ENCODE peak calls at places on chromosomes 16 and 17, in five cellular contexts. One of them, this sample, is unnamed.

GRCh38 chr17:68600123-68600880 is 865 bp downstream of the FAM20A start:
- DNase-seq in ovary: peak; percentile 67
- DNase-seq in uterus: peak; percentile 68
- DNase-seq in Peyer's patch: no peak
- DNase-seq in heart left ventricle: peak; percentile 84
- DNase-seq in this sample: no peak

GRCh38 chr16:83843657-83844056 is 35.9 kb downstream of the HSBP1 start:
- DNase-seq in Peyer's patch: peak; percentile 66
- DNase-seq in ovary: no peak
- DNase-seq in heart left ventricle: no peak
- DNase-seq in uterus: no peak
- DNase-seq in this sample: no peak

GRCh38 chr17:48241131-48241591 is 133.6 kb downstream of the SNX11 start:
- DNase-seq in Peyer's patch: no peak
- DNase-seq in uterus: peak; percentile 36
- DNase-seq in ovary: no peak
- DNase-seq in heart left ventricle: no peak
- DNase-seq in this sample: peak; percentile 38

GRCh38 chr16:80231888-80232287 is 308.9 kb upstream of the DYNLRB2 start:
- DNase-seq in uterus: no peak
- DNase-seq in heart left ventricle: no peak
- DNase-seq in ovary: no peak
- DNase-seq in Peyer's patch: no peak
- DNase-seq in this sample: no peak

GRCh38 chr16:69927056-69927757 is 23.9 kb upstream of the CLEC18A start:
- DNase-seq in heart left ventricle: peak; percentile 80
- DNase-seq in uterus: peak; percentile 80
- DNase-seq in Peyer's patch: no peak
- DNase-seq in ovary: peak; percentile 87
- DNase-seq in this sample: peak; percentile 89

GRCh38 chr16:52068447-52069074 is 478.4 kb downstream of the TOX3 start:
- DNase-seq in Peyer's patch: no peak
- DNase-seq in ovary: no peak
- DNase-seq in uterus: no peak
- DNase-seq in heart left ventricle: no peak
- DNase-seq in this sample: no peak

GRCh38 chr16:627458-628239 is 3.1 kb upstream of the WFIKKN1 start:
- DNase-seq in uterus: no peak
- DNase-seq in heart left ventricle: no peak
- DNase-seq in ovary: peak; percentile 46
- DNase-seq in Peyer's patch: no peak
- DNase-seq in this sample: no peak

GRCh38 chr17:73342057-73342522 is 30.3 kb upstream of the CDC42EP4 start:
- DNase-seq in ovary: peak; percentile 82
- DNase-seq in Peyer's patch: peak; percentile 20
- DNase-seq in heart left ventricle: peak; percentile 82
- DNase-seq in uterus: peak; percentile 86
- DNase-seq in this sample: peak; percentile 41

GRCh38 chr16:27366687-27367462 is 35.1 kb upstream of the IL21R start:
- DNase-seq in heart left ventricle: no peak
- DNase-seq in uterus: no peak
- DNase-seq in ovary: no peak
- DNase-seq in Peyer's patch: no peak
- DNase-seq in this sample: no peak

GRCh38 chr17:82892869-82893565 is 53.2 kb upstream of the ZNF750 start:
- DNase-seq in uterus: no peak
- DNase-seq in heart left ventricle: peak; percentile 74
- DNase-seq in ovary: no peak
- DNase-seq in Peyer's patch: peak; percentile 64
- DNase-seq in this sample: no peak

GRCh38 chr17:72270530-72270929 is 149.7 kb downstream of the SOX9 start:
- DNase-seq in uterus: no peak
- DNase-seq in Peyer's patch: no peak
- DNase-seq in ovary: no peak
- DNase-seq in heart left ventricle: no peak
- DNase-seq in this sample: peak; percentile 64

GRCh38 chr16:13111747-13112146 is 210.3 kb downstream of the SHISA9 start:
- DNase-seq in heart left ventricle: no peak
- DNase-seq in uterus: no peak
- DNase-seq in ovary: no peak
- DNase-seq in Peyer's patch: no peak
- DNase-seq in this sample: no peak

GRCh38 chr16:50718061-50718760 is 23.7 kb upstream of the CYLD start:
- DNase-seq in uterus: no peak
- DNase-seq in heart left ventricle: no peak
- DNase-seq in Peyer's patch: no peak
- DNase-seq in ovary: no peak
- DNase-seq in this sample: no peak

GRCh38 chr17:38658741-38659345 is 15.9 kb downstream of the EPOP start:
- DNase-seq in Peyer's patch: no peak
- DNase-seq in ovary: no peak
- DNase-seq in heart left ventricle: peak; percentile 62
- DNase-seq in uterus: no peak
- DNase-seq in this sample: no peak

GRCh38 chr16:13376174-13376573 is 474.8 kb downstream of the SHISA9 start:
- DNase-seq in heart left ventricle: no peak
- DNase-seq in Peyer's patch: no peak
- DNase-seq in uterus: no peak
- DNase-seq in ovary: no peak
- DNase-seq in this sample: no peak

GRCh38 chr16:48041861-48042435 is 113.8 kb downstream of the ABCC12 start:
- DNase-seq in heart left ventricle: no peak
- DNase-seq in ovary: no peak
- DNase-seq in Peyer's patch: no peak
- DNase-seq in uterus: no peak
- DNase-seq in this sample: no peak

GRCh38 chr16:8928467-8928957 is 35.2 kb downstream of the USP7 start:
- DNase-seq in ovary: peak; percentile 39
- DNase-seq in Peyer's patch: no peak
- DNase-seq in heart left ventricle: no peak
- DNase-seq in uterus: no peak
- DNase-seq in this sample: no peak

GRCh38 chr16:89764711-89765201 is 43.4 kb downstream of the ZNF276 start:
- DNase-seq in Peyer's patch: peak; percentile 86
- DNase-seq in ovary: no peak
- DNase-seq in heart left ventricle: no peak
- DNase-seq in uterus: no peak
- DNase-seq in this sample: peak; percentile 47

GRCh38 chr16:62913333-62913732 is 877.1 kb upstream of the CDH8 start:
- DNase-seq in Peyer's patch: no peak
- DNase-seq in uterus: no peak
- DNase-seq in heart left ventricle: no peak
- DNase-seq in ovary: no peak
- DNase-seq in this sample: no peak

GRCh38 chr17:66720567-66720966 is 114.3 kb upstream of the CACNG5 start:
- DNase-seq in Peyer's patch: no peak
- DNase-seq in ovary: no peak
- DNase-seq in heart left ventricle: no peak
- DNase-seq in uterus: no peak
- DNase-seq in this sample: no peak

GRCh38 chr17:49978501-49978900 is 9.5 kb downstream of the DLX4 start:
- DNase-seq in ovary: no peak
- DNase-seq in heart left ventricle: no peak
- DNase-seq in uterus: no peak
- DNase-seq in Peyer's patch: no peak
- DNase-seq in this sample: no peak
- H3K4me1 ChIP-seq in ovary: no peaks in the 10 kb centered on the region
- H3K4me1 ChIP-seq in heart left ventricle: no peaks in the 10 kb centered on the region
- H3K4me1 ChIP-seq in uterus: no peaks in the 10 kb centered on the region
- H3K4me1 ChIP-seq in Peyer's patch: no peaks in the 10 kb centered on the region
- H3K4me1 ChIP-seq in this sample: no peaks in the 10 kb centered on the region

DNA sequence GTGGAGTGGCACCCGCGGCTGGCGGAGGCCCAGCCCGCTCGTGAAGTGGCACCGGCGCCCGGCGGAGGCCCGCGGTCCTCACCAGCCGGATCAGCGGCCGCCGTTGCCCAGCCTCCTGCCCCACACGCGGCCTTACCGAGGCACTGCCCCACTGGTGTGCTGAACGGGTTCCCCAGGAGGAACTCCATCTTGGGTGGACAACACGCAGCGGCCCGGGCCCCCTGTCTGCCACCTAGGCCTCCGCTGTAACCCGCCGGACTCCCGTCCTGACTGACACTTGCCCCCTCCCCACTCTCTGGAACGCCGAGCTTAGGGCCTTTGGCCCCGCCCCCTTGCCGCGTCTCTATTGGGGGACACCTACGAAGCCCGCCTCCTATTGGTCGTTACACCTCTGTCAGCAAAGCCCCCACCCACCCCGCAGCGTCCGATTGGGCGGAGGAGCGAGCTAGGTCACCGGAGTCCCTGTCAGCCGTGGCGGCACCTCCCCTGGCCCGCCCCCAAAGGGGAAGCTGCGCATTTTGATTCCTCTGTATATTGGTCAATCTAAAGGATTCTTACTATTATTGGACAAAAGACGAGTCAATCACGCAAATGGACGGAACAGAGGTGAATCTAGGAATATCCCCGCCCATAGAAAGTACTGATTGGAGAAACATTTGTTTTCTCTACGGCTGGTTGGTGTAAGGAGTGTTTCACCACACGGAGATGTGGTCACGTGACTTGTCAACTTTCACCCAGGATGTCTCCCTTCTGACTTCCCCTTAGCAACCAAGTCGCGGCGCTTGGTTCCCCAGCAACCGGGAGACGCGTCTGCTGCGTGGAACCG is at the start of the genes DRC3 and TOM1L2:
- DNase-seq in uterus: peak; percentile 100
- DNase-seq in ovary: peak; percentile 100
- DNase-seq in Peyer's patch: peak; percentile 100
- DNase-seq in heart left ventricle: peak; percentile 100
- DNase-seq in this sample: peak; percentile 100
- TF ChIP-seq POLR2A in uterus: peak; percentile 87
- TF ChIP-seq POLR2A in ovary: peak; percentile 83
- TF ChIP-seq POLR2A in Peyer's patch: peak; percentile 69
- TF ChIP-seq POLR2A in heart left ventricle: peak; percentile 96
- TF ChIP-seq POLR2A in this sample: peak; percentile 81

DNA sequence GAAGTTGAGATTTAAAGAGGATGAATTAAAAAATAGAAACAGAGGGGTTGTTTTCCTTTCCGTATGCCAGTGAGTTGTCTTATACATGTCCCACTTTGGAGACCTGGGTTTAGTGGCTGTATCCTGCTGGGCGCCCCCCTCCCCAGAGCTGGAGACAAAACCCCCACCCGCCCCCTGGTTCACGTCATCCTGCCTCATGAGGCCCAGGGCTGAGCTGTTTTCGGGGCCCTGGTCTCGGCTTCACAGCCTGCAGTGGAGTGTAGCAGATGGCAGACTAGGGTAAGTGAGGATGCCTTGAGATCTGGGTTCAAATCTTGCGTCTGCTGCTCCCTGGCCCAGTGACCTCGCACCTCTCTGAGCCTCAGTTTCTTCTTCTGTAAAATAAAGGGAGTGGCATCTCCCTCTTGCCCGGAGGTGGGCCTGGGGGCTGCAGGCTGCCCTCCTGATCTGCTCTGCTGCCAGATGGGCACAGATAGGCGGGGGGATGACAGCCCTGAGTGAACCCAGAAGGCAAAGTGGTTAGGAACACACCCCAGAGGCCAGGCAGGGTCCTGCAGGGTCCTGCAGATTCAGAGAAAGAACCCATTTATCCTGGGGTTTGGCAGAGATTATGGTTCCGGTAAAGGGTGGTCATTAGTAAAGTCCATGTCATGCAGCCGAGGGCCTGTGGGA is 45.1 kb downstream of the SOCS3 start:
- DNase-seq in heart left ventricle: no peak
- DNase-seq in ovary: no peak
- DNase-seq in Peyer's patch: no peak
- DNase-seq in uterus: no peak
- DNase-seq in this sample: no peak
- H3K4me3 ChIP-seq in heart left ventricle: peak overlapping the region; percentile 61
- H3K4me3 ChIP-seq in ovary: no peak overlapping the region
- H3K4me3 ChIP-seq in Peyer's patch: no peak overlapping the region
- H3K4me3 ChIP-seq in uterus: no peak overlapping the region
- H3K4me3 ChIP-seq in this sample: no peak overlapping the region

DNA sequence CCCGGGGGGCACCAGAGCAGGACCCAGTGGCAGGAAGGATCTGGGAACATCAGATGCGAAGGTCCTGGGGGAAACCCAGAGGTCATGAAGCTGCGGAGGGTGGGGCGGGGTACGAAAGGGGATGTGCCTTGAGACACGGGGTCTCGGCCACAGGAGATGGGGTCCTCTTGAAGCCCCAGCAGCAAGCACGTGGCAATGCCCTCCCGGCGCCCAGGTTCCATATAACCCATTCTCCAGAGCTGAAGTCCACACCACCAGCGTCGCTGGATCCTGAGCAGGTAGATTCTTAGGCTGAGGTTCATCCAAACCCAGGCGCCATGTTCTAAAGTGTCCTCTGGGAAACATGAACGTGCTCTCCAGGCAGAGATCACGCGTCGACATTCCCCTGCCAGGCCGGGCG is 20.9 kb downstream of the PIEZO1 start:
- DNase-seq in Peyer's patch: no peak
- DNase-seq in uterus: no peak
- DNase-seq in ovary: no peak
- DNase-seq in heart left ventricle: no peak
- DNase-seq in this sample: no peak
- H3K4me1 ChIP-seq in Peyer's patch: peaks cover 6% of the 10 kb centered on the region
- H3K4me1 ChIP-seq in uterus: peaks cover 26% of the 10 kb centered on the region
- H3K4me1 ChIP-seq in ovary: peaks cover 23% of the 10 kb centered on the region
- H3K4me1 ChIP-seq in heart left ventricle: peaks cover 41% of the 10 kb centered on the region
- H3K4me1 ChIP-seq in this sample: no peaks in the 10 kb centered on the region